ENCODE peak calls at places on chromosomes 6 and 20, in five cellular contexts. Z, W, D, B and E are unnamed samples.

GRCh38 chr6:140811642-140812041 is 1321.1 kb upstream of the GJE1 start:
- DNase-seq in Z (no peak), W (no peak), D (no peak), B (no peak), E (no peak)

GRCh38 chr6:112979830-112980229 is 632.7 kb downstream of the RFPL4B start:
- DNase-seq in Z (peak; percentile 16), W (no peak), D (no peak), B (no peak), E (no peak)

GRCh38 chr20:35773154-35773751 is 1.4 kb downstream of the PHF20 start:
- DNase-seq in Z (peak; percentile 33), W (no peak), D (no peak), B (no peak), E (peak; percentile 27)

GRCh38 chr6:133947302-133947900 is 5.6 kb upstream of the TBPL1 start:
- DNase-seq in Z (no peak), W (no peak), D (no peak), B (no peak), E (no peak)

GRCh38 chr6:16167219-16167618 is 38.3 kb downstream of the MYLIP start:
- DNase-seq in Z (no peak), W (no peak), D (no peak), B (no peak), E (no peak)

GRCh38 chr6:142786476-142786875 is 158.5 kb downstream of the HIVEP2 start:
- DNase-seq in Z (no peak), W (no peak), D (no peak), B (no peak), E (no peak)

GRCh38 chr20:38790210-38791053 is 15.1 kb upstream of the PPP1R16B start:
- DNase-seq in Z (peak; percentile 25), W (peak; percentile 47), D (no peak), B (no peak), E (no peak)

GRCh38 chr6:30547454-30547853 is 8.8 kb downstream of the GNL1 start:
- DNase-seq in Z (no peak), W (no peak), D (no peak), B (no peak), E (no peak)

GRCh38 chr6:169983651-169984050 is 232.2 kb downstream of the ERMARD start:
- DNase-seq in Z (no peak), W (no peak), D (no peak), B (no peak), E (no peak)

GRCh38 chr20:57612436-57612835 is 7.8 kb downstream of the ZBP1 start:
- DNase-seq in Z (no peak), W (no peak), D (no peak), B (no peak), E (no peak)

GRCh38 chr6:90471297-90471696 is 115.6 kb downstream of the MAP3K7 start:
- DNase-seq in Z (no peak), W (no peak), D (no peak), B (no peak), E (no peak)

GRCh38 chr20:60049601-60050000 is 91.4 kb downstream of the CDH26 start:
- DNase-seq in Z (no peak), W (no peak), D (no peak), B (no peak), E (no peak)

GRCh38 chr20:64257107-64257757 is 1.7 kb downstream of the PCMTD2 start:
- DNase-seq in Z (no peak), W (no peak), D (no peak), B (no peak), E (no peak)

GRCh38 chr6:82570083-82570482 is 206.5 kb downstream of the TPBG start:
- DNase-seq in Z (no peak), W (peak; percentile 13), D (no peak), B (no peak), E (no peak)

GRCh38 chr6:107627928-107628327 is 138.0 kb downstream of the SOBP start:
- DNase-seq in Z (no peak), W (no peak), D (no peak), B (no peak), E (no peak)

GRCh38 chr6:29112135-29112534 is 4.3 kb downstream of the OR2J3 start:
- DNase-seq in Z (no peak), W (peak; percentile 31), D (no peak), B (no peak), E (no peak)

GRCh38 chr6:32666420-32667300 is at the start of gene HLA-DQB1:
- DNase-seq in Z (no peak), W (peak; percentile 22), D (no peak), B (no peak), E (peak; percentile 45)

GRCh38 chr20:51054233-51054632 is 31.3 kb upstream of the KCNG1 start:
- DNase-seq in Z (no peak), W (no peak), D (peak; percentile 6), B (no peak), E (no peak)

GRCh38 chr20:25270829-25271251 is 23.0 kb downstream of the PYGB start:
- DNase-seq in Z (no peak), W (no peak), D (no peak), B (peak; percentile 11), E (peak; percentile 39)

GRCh38 chr6:1612902-1613301 is 3.2 kb downstream of the FOXC1 start:
- DNase-seq in Z (peak; percentile 78), W (no peak), D (no peak), B (no peak), E (no peak)

GRCh38 chr6:71364910-71365542 is 76.4 kb downstream of the OGFRL1 start:
- DNase-seq in Z (no peak), W (no peak), D (no peak), B (no peak), E (no peak)

GRCh38 chr6:160428069-160428430 is 79.9 kb downstream of the SLC22A3 start:
- DNase-seq in Z (no peak), W (no peak), D (no peak), B (peak; percentile 79), E (peak; percentile 90)

GRCh38 chr6:46184114-46184513 is 13.3 kb upstream of the ENPP5 start:
- DNase-seq in Z (peak; percentile 68), W (no peak), D (no peak), B (no peak), E (no peak)

DNA sequence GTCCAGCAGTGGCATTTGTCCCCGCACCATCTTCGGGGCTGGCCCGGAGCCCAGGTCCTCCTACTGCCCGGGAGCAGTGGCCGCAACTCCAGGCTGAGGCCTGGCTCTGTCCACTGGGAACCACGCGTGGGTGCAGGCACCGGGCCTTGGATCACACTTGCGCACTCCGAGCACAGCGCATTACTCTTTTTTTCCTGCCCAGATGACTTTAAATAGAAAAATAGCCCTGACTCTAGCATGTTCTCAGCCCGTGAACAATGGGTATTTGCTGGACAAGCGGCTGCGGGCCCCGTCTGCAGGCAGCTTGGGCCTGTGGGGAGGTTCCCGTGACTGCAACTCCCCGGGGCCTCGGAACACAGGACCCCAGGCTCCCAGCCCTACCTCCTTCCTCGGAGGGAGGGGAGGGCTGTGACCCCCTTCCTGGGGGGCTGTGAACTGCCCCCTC is 162.2 kb downstream of the TBXT start:
- DNase-seq in Z (no peak), W (no peak), D (peak; percentile 78), B (peak; percentile 70), E (peak; percentile 92)
- H3K27ac ChIP-seq in Z (peak overlapping the region; percentile 83), W (no peak overlapping the region), D (no peak overlapping the region), B (peak overlapping the region; percentile 83), E (peak overlapping the region; percentile 43)

DNA sequence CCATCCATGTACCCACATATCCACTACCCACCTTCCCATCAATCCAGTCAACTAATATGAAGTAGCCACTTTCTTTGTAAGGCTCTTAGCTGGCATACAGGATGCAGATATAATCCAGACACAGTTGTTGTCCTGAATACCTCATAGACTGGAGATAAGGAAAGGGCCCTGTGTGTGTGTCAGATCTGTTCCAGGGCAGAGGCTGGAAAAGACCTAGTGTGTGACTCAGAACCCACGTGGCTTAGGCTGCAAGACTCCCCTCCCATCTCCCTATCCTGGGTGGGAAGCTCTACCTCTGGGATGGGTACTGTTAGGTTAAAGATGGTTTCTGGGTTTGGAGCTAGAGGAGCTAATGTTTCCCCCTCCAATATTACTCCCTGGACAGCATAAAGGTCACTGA is 3.6 kb downstream of the BPIFA1 start:
- DNase-seq in Z (no peak), W (no peak), D (no peak), B (no peak), E (no peak)
- H3K27ac ChIP-seq in Z (no peak overlapping the region), W (no peak overlapping the region), D (no peak overlapping the region), B (no peak overlapping the region), E (no peak overlapping the region)

GRCh38 chr6:13669476-13669875 is 42.2 kb downstream of the RANBP9 start:
- DNase-seq in Z (no peak), W (no peak), D (no peak), B (no peak), E (no peak)
- H3K27ac ChIP-seq in Z (no peak overlapping the region), W (no peak overlapping the region), D (no peak overlapping the region), B (no peak overlapping the region), E (no peak overlapping the region)

GRCh38 chr6:137647762-137648412 is 153.7 kb upstream of the OLIG3 start:
- DNase-seq in Z (no peak), W (no peak), D (no peak), B (no peak), E (no peak)
- H3K27ac ChIP-seq in Z (no peak overlapping the region), W (no peak overlapping the region), D (no peak overlapping the region), B (no peak overlapping the region), E (no peak overlapping the region)

GRCh38 chr6:39157511-39157910 is 42.5 kb upstream of the SAYSD1 start:
- DNase-seq in Z (no peak), W (no peak), D (no peak), B (no peak), E (no peak)

GRCh38 chr6:39152247-39152646 is 37.3 kb upstream of the SAYSD1 start:
- DNase-seq in Z (no peak), W (no peak), D (no peak), B (no peak), E (no peak)

GRCh38 chr6:39153766-39154397 is 38.9 kb upstream of the SAYSD1 start:
- DNase-seq in Z (no peak), W (no peak), D (no peak), B (no peak), E (no peak)

GRCh38 chr6:39154705-39155104 is 39.7 kb upstream of the SAYSD1 start:
- DNase-seq in Z (no peak), W (no peak), D (no peak), B (no peak), E (no peak)

DNA sequence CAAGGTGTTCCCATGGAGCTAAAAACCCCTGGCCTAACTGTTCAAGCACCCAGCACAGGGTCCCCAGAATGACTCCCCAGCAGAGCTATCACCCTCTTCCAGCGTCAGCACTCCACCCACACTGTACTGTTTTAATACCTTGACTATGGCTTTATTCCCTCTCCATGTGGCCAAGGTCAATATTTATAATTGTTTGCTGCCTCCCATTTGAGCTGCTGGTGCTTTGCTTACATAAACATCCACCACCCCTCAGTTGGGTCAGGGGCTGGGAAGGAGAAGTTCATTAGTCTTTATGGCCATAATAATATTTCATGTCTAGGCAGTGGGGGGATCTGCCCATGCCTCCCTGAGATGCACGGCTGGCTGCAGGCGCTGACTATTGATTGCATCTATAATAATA is 41.8 kb upstream of the SAYSD1 start:
- DNase-seq in Z (no peak), W (no peak), D (no peak), B (no peak), E (no peak)
- H3K27ac ChIP-seq in Z (no peak overlapping the region), W (no peak overlapping the region), D (no peak overlapping the region), B (no peak overlapping the region), E (no peak overlapping the region)